ENCODE peak calls at places on chromosome 18, in seven cellular contexts. J is HuH-7.5, S is spleen, T is HTR-8/SVneo, R is transverse colon, F is NCI-H345, B is Daoy. D is an unnamed sample.

GRCh38 chr18:995641-996040 is 91.0 kb downstream of the ADCYAP1 start:
- DNase-seq in J (no peak), S (no peak), T (peak), R (no peak), F (no peak), B (peak), D (no peak)

GRCh38 chr18:29753379-29753778 is 1289.2 kb downstream of the DSC3 start:
- DNase-seq in J (no peak), S (no peak), T (no peak), R (no peak), F (no peak), B (peak), D (no peak)

GRCh38 chr18:54075681-54076080 is 148.8 kb downstream of the MBD2 start:
- DNase-seq in J (no peak), S (no peak), T (no peak), R (no peak), F (no peak), B (no peak), D (no peak)

GRCh38 chr18:66511810-66512209 is 92.1 kb downstream of the CDH19 start:
- DNase-seq in J (no peak), S (no peak), T (no peak), R (no peak), F (no peak), B (no peak), D (no peak)

GRCh38 chr18:71529708-71530303 is 1014.3 kb downstream of the CBLN2 start:
- DNase-seq in J (no peak), S (no peak), T (no peak), R (no peak), F (no peak), B (peak), D (no peak)

GRCh38 chr18:12338382-12338781 is 30.3 kb downstream of the TUBB6 start:
- DNase-seq in J (no peak), S (no peak), T (no peak), R (no peak), F (no peak), B (no peak), D (no peak)

GRCh38 chr18:28062446-28062845 is 114.5 kb downstream of the CDH2 start:
- DNase-seq in J (no peak), S (no peak), T (no peak), R (no peak), F (no peak), B (no peak), D (no peak)

GRCh38 chr18:37450434-37451133 is 115.0 kb downstream of the CELF4 start:
- DNase-seq in J (no peak), S (no peak), T (no peak), R (no peak), F (no peak), B (peak), D (peak)

GRCh38 chr18:12518832-12519534 is 111.3 kb downstream of the PRELID3A start:
- DNase-seq in J (no peak), S (no peak), T (no peak), R (no peak), F (no peak), B (no peak), D (no peak)

GRCh38 chr18:2971741-2972552 is 41.0 kb downstream of the LPIN2 start:
- DNase-seq in J (no peak), S (peak), T (no peak), R (peak), F (no peak), B (no peak), D (no peak)

GRCh38 chr18:79503406-79503805 is 107.7 kb downstream of the NFATC1 start:
- DNase-seq in J (no peak), S (peak), T (no peak), R (peak), F (no peak), B (no peak), D (no peak)

GRCh38 chr18:34639662-34640061 is 70.4 kb upstream of the DTNA start:
- DNase-seq in J (no peak), S (no peak), T (no peak), R (no peak), F (no peak), B (no peak), D (no peak)

GRCh38 chr18:68841301-68841700 is 43.4 kb downstream of the CCDC102B start:
- DNase-seq in J (no peak), S (no peak), T (no peak), R (no peak), F (no peak), B (no peak), D (no peak)

GRCh38 chr18:60295776-60296175 is 76.8 kb downstream of the MC4R start:
- DNase-seq in J (no peak), S (no peak), T (no peak), R (no peak), F (no peak), B (no peak), D (no peak)

GRCh38 chr18:27181726-27182125 is 3.4 kb downstream of the CHST9 start:
- DNase-seq in J (no peak), S (no peak), T (no peak), R (no peak), F (no peak), B (no peak), D (no peak)

GRCh38 chr18:67266591-67267237 is 249.8 kb downstream of the DSEL start:
- DNase-seq in J (no peak), S (no peak), T (no peak), R (no peak), F (no peak), B (no peak), D (no peak)

GRCh38 chr18:55869547-55869946 is 281.6 kb upstream of the TCF4 start:
- DNase-seq in J (no peak), S (no peak), T (no peak), R (no peak), F (no peak), B (no peak), D (no peak)

GRCh38 chr18:58861353-58861752 is 3.3 kb upstream of the ZNF532 start:
- DNase-seq in J (no peak), S (no peak), T (no peak), R (no peak), F (no peak), B (no peak), D (peak)

GRCh38 chr18:43855376-43855775 is 578.1 kb upstream of the SYT4 start:
- DNase-seq in J (no peak), S (no peak), T (no peak), R (no peak), F (no peak), B (no peak), D (no peak)

GRCh38 chr18:9513971-9514512 is 38.7 kb downstream of the RALBP1 start:
- DNase-seq in J (no peak), S (no peak), T (no peak), R (no peak), F (no peak), B (no peak), D (no peak)

GRCh38 chr18:21463718-21464117 is 136.8 kb downstream of the ESCO1 start:
- DNase-seq in J (no peak), S (no peak), T (no peak), R (no peak), F (no peak), B (no peak), D (no peak)

GRCh38 chr18:56890632-56891031 is 239.5 kb downstream of the WDR7 start:
- DNase-seq in J (no peak), S (no peak), T (peak), R (no peak), F (no peak), B (peak), D (no peak)

GRCh38 chr18:55779461-55779710 is 191.4 kb upstream of the TCF4 start:
- DNase-seq in J (no peak), S (peak), T (no peak), R (no peak), F (no peak), B (peak), D (no peak)

GRCh38 chr18:37395138-37395537 is 170.5 kb downstream of the CELF4 start:
- DNase-seq in J (no peak), S (peak), T (no peak), R (no peak), F (no peak), B (no peak), D (no peak)

GRCh38 chr18:45645610-45646009 is 30.3 kb downstream of the SLC14A2 start:
- DNase-seq in J (no peak), S (no peak), T (no peak), R (no peak), F (no peak), B (no peak), D (no peak)

D was measured in NCI-H2227 treated with DMSO at 0.1 percent for 48 hours.